ENCODE peak calls at places on chromosomes 16 and 17, in four cellular contexts. Y is spleen, E is GM12891, J is K562. G is an unnamed sample.

GRCh38 chr17:62626719-62627218 is 701 bp upstream of the MRC2 start:
- DNase-seq in Y (no peak), J (no peak), E (peak), G (no peak)

GRCh38 chr16:56948234-56948633 is 13.5 kb upstream of the CETP start:
- DNase-seq in Y (no peak), J (no peak), E (no peak), G (no peak)

GRCh38 chr17:8995711-8996110 is 25.6 kb upstream of the NTN1 start:
- DNase-seq in J (no peak), E (no peak), Y (no peak), G (no peak)

GRCh38 chr16:3922241-3922640 is 41.7 kb upstream of the CREBBP start:
- DNase-seq in J (no peak), Y (peak), E (no peak), G (no peak)

GRCh38 chr17:48611681-48612455 is 1.1 kb upstream of the HOXB7 start:
- DNase-seq in J (no peak), Y (no peak), E (no peak), G (no peak)

GRCh38 chr16:11621920-11622651 is 35.4 kb upstream of the LITAF start:
- DNase-seq in Y (peak), J (no peak), E (no peak), G (peak)

GRCh38 chr16:951660-952301 is 19.0 kb downstream of the LMF1 start:
- DNase-seq in J (peak), Y (no peak), E (no peak), G (no peak)

GRCh38 chr17:38415250-38416194 is 12.7 kb upstream of the ARHGAP23 start:
- DNase-seq in J (no peak), E (no peak), Y (no peak), G (no peak)

GRCh38 chr16:10226672-10227306 is 44.6 kb upstream of the GRIN2A start:
- DNase-seq in J (no peak), Y (no peak), E (no peak), G (no peak)

GRCh38 chr16:29815032-29815721 is 775 bp upstream of the PAGR1 start:
- DNase-seq in E (no peak), J (no peak), Y (peak), G (no peak)

GRCh38 chr16:78720416-78720815 is 621.0 kb downstream of the WWOX start:
- DNase-seq in J (no peak), E (no peak), Y (no peak), G (no peak)

GRCh38 chr17:49548506-49549310 is 27.0 kb upstream of the NXPH3 start:
- DNase-seq in E (no peak), J (peak), Y (peak), G (no peak)

GRCh38 chr16:29926675-29927522 is 873 bp upstream of the KCTD13 start:
- DNase-seq in E (no peak), Y (no peak), J (no peak), G (no peak)

GRCh38 chr17:37701424-37702020 is 43.3 kb downstream of the HNF1B start:
- DNase-seq in Y (no peak), E (peak), J (peak), G (peak)

GRCh38 chr16:57029161-57030160 is 40.1 kb downstream of the NLRC5 start:
- DNase-seq in J (no peak), E (no peak), Y (peak), G (no peak)

GRCh38 chr17:57440522-57441269 is 184.4 kb downstream of the MSI2 start:
- DNase-seq in Y (peak), E (peak), J (peak), G (peak)

GRCh38 chr16:49015189-49015540 is 266.5 kb downstream of the CBLN1 start:
- DNase-seq in J (no peak), Y (no peak), E (no peak), G (no peak)

GRCh38 chr17:38674013-38674748 is 576 bp downstream of the EPOP start:
- DNase-seq in E (peak), Y (peak), J (peak), G (no peak)

GRCh38 chr16:53745126-53745525 is 41.2 kb downstream of the FTO start:
- DNase-seq in J (no peak), E (no peak), Y (no peak), G (no peak)

GRCh38 chr16:59597269-59597668 is 863.2 kb upstream of the GOT2 start:
- DNase-seq in E (no peak), J (no peak), Y (no peak), G (no peak)

GRCh38 chr17:59725691-59726090 is 18.2 kb downstream of the VMP1 start:
- DNase-seq in J (no peak), E (no peak), Y (no peak), G (no peak)

GRCh38 chr17:27651411-27652345 is 20.7 kb downstream of the LGALS9 start:
- DNase-seq in E (no peak), J (no peak), Y (peak), G (no peak)

GRCh38 chr17:5893741-5894140 is 176.4 kb upstream of the WSCD1 start:
- DNase-seq in Y (no peak), E (no peak), J (no peak), G (no peak)

GRCh38 chr17:49574283-49574892 is 1.3 kb upstream of the NXPH3 start:
- DNase-seq in J (no peak), E (no peak), Y (no peak), G (no peak)

GRCh38 chr16:74997042-74997491 is 1.8 kb upstream of the ZNRF1 start:
- DNase-seq in J (no peak), E (no peak), Y (no peak), G (no peak)

GRCh38 chr17:7838291-7839075 is 4.5 kb downstream of the KDM6B start:
- DNase-seq in Y (peak), E (no peak), J (peak), G (no peak)

GRCh38 chr17:42660692-42661345 is 1.7 kb downstream of the TUBG2 start:
- DNase-seq in E (no peak), J (no peak), Y (no peak), G (no peak)

GRCh38 chr16:22360963-22361659 is 13.3 kb downstream of the CDR2 start:
- DNase-seq in E (no peak), Y (no peak), J (no peak), G (no peak)

GRCh38 chr17:33674685-33675084 is 381.6 kb upstream of the ASIC2 start:
- DNase-seq in J (peak), E (peak), Y (no peak), G (peak)

GRCh38 chr17:50147841-50148225 is 2.6 kb downstream of the PPP1R9B start:
- DNase-seq in Y (no peak), E (no peak), J (no peak), G (no peak)

GRCh38 chr16:16867994-16868393 is 489.1 kb downstream of the NPIPA7 start:
- DNase-seq in J (no peak), E (no peak), Y (no peak), G (no peak)

GRCh38 chr17:39792523-39793221 is 54.9 kb downstream of the GRB7 start:
- DNase-seq in Y (no peak), J (no peak), E (no peak), G (no peak)

GRCh38 chr16:87966685-87967185 is 15.5 kb downstream of the BANP start:
- DNase-seq in E (no peak), J (no peak), Y (peak), G (no peak)

GRCh38 chr16:88747588-88748301 is 37.3 kb downstream of the PIEZO1 start:
- DNase-seq in E (peak), J (peak), Y (no peak), G (peak)

DNA sequence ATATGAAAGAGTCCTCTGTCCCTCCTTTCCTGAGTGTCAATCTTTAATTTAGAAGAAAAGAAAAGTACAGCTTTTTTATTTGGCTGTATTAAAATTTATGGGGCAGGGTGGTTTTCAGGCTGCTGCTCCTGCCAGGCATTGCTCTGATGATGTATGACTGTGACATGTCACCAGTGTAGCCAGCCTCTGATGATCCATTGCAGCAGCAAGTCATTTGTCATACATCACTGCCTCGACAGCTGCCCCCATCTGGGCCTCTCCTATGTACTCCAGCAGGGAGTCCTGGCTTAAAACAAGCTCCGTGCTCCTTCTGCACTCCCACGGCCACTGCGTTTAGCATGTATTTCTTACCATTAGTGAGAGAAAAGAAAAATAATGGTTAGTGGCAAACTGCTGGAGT is 854.3 kb downstream of the KCNJ2 start:
- DNase-seq in Y (no peak), J (no peak), E (no peak), G (no peak)
- TF ChIP-seq POLR2AphosphoS5 in Y (no peak), J (no peak), E (no peak), G (no peak)

GRCh38 chr16:86888240-86889044 is 310.1 kb downstream of the FOXL1 start:
- DNase-seq in E (no peak), J (no peak), Y (no peak), G (no peak)

GRCh38 chr16:86885139-86885538 is 306.8 kb downstream of the FOXL1 start:
- DNase-seq in J (no peak), Y (no peak), E (no peak), G (no peak)

GRCh38 chr16:86884256-86884655 is 305.9 kb downstream of the FOXL1 start:
- DNase-seq in E (no peak), J (no peak), Y (no peak), G (no peak)

GRCh38 chr16:86887416-86887815 is 309.1 kb downstream of the FOXL1 start:
- DNase-seq in Y (peak), J (no peak), E (no peak), G (no peak)

DNA sequence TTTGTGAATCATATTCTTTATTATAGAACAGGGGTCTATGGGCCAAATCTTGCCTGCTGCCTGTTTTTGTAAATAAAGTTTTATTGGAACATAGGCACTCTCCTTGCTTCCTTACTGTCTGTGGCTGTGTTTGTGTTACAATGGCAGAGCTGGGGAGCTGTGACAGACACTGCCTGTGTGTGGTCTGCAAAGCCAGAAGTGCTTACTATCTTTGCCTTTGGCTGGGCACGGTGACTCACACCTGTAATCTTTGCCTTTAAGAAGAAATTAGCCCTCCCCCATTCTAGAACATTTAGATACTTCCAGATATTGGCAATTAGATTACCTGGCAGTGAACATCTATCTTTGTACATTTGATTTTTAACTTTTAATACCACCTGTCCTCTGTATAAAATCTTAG is 308.3 kb downstream of the FOXL1 start:
- DNase-seq in Y (peak), E (no peak), J (no peak), G (no peak)
- TF ChIP-seq POLR2AphosphoS5 in Y (no peak), E (no peak), J (no peak), G (no peak)

DNA sequence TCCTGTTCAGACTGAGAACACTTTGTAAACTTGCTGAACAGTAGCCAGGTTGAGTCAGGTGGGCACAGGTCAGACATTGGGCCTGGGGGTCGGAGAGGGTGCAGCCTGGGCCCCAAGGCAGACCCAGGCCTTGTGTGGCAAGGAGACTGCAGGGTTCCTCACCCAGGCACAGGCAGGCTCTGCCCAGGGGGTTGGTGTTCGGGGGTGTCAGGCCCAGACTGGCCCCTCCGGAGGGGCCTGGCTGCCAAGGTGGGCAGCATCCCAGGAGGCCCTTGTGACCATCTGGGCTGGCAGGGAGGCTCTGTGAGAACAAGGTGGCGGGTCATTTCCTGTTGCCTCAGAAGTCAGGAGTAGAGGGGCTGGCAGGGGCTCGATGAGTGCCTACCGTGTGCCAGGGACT is 585 bp upstream of the MYO15A start:
- DNase-seq in J (no peak), E (no peak), Y (no peak), G (no peak)
- TF ChIP-seq POLR2AphosphoS5 in J (no peak), E (no peak), Y (no peak), G (peak)

GRCh38 chr17:65249774-65250173 is 112.6 kb downstream of the RGS9 start:
- DNase-seq in J (no peak), Y (no peak), E (no peak), G (no peak)

GRCh38 chr17:65246252-65246651 is 109.1 kb downstream of the RGS9 start:
- DNase-seq in J (no peak), Y (no peak), E (no peak), G (no peak)

GRCh38 chr17:65243838-65244237 is 106.7 kb downstream of the RGS9 start:
- DNase-seq in Y (no peak), E (no peak), J (no peak), G (no peak)
- TF ChIP-seq POLR2AphosphoS5 in Y (no peak), E (no peak), J (no peak), G (no peak)

G was measured in GM12892.